ENCODE peak calls at places on chromosomes 6 and 20, in six cellular contexts. One of them, this sample, is unnamed.
A peak's percentile ranks its signal among the peaks of the same experiment; 100 is the strongest.

GRCh38 chr6:31058128-31058894 is 48.0 kb downstream of the MUC22 start:
- DNase-seq in mesendoderm: no peak
- DNase-seq in GM23248: peak; percentile 96
- DNase-seq in mesenchymal stem cell: peak; percentile 92
- DNase-seq in HCT116: peak; percentile 70
- DNase-seq in H9: no peak
- DNase-seq in this sample: peak; percentile 97

GRCh38 chr6:33082702-33083101 is 6.9 kb downstream of the HLA-DPB1 start:
- DNase-seq in mesendoderm: peak; percentile 78
- DNase-seq in GM23248: peak; percentile 67
- DNase-seq in mesenchymal stem cell: peak; percentile 8
- DNase-seq in HCT116: peak; percentile 24
- DNase-seq in H9: peak; percentile 72
- DNase-seq in this sample: no peak

GRCh38 chr6:166032366-166033171 is 135.1 kb downstream of the TBXT start:
- DNase-seq in mesendoderm: peak; percentile 85
- DNase-seq in GM23248: peak; percentile 90
- DNase-seq in mesenchymal stem cell: peak; percentile 97
- DNase-seq in HCT116: peak; percentile 47
- DNase-seq in H9: peak; percentile 76
- DNase-seq in this sample: peak; percentile 81

GRCh38 chr6:112308476-112308875 is 38.7 kb upstream of the RFPL4B start:
- DNase-seq in mesendoderm: no peak
- DNase-seq in GM23248: peak; percentile 7
- DNase-seq in mesenchymal stem cell: no peak
- DNase-seq in HCT116: no peak
- DNase-seq in H9: no peak
- DNase-seq in this sample: no peak

GRCh38 chr6:13358486-13358885 is 30.1 kb upstream of the TBC1D7 start:
- DNase-seq in mesendoderm: no peak
- DNase-seq in GM23248: no peak
- DNase-seq in mesenchymal stem cell: no peak
- DNase-seq in HCT116: no peak
- DNase-seq in H9: no peak
- DNase-seq in this sample: no peak

GRCh38 chr20:44247676-44248419 is 740 bp downstream of the GDAP1L1 start:
- DNase-seq in mesendoderm: peak; percentile 78
- DNase-seq in GM23248: peak; percentile 46
- DNase-seq in mesenchymal stem cell: peak; percentile 46
- DNase-seq in HCT116: no peak
- DNase-seq in H9: peak; percentile 86
- DNase-seq in this sample: peak; percentile 5

GRCh38 chr6:42300701-42301100 is 83.0 kb upstream of the MRPS10 start:
- DNase-seq in mesendoderm: no peak
- DNase-seq in GM23248: no peak
- DNase-seq in mesenchymal stem cell: no peak
- DNase-seq in HCT116: no peak
- DNase-seq in H9: no peak
- DNase-seq in this sample: no peak

GRCh38 chr6:83707829-83708545 is 914 bp downstream of the SNAP91 start:
- DNase-seq in mesendoderm: peak; percentile 37
- DNase-seq in GM23248: peak; percentile 33
- DNase-seq in mesenchymal stem cell: peak; percentile 1
- DNase-seq in HCT116: no peak
- DNase-seq in H9: peak; percentile 56
- DNase-seq in this sample: peak; percentile 5

GRCh38 chr6:105164418-105164817 is 15.4 kb downstream of the POPDC3 start:
- DNase-seq in mesendoderm: no peak
- DNase-seq in GM23248: peak; percentile 68
- DNase-seq in mesenchymal stem cell: peak; percentile 80
- DNase-seq in HCT116: no peak
- DNase-seq in H9: no peak
- DNase-seq in this sample: peak; percentile 27

GRCh38 chr6:63573140-63573898 is 1.0 kb downstream of the LOC128125822 start:
- DNase-seq in mesendoderm: peak; percentile 95
- DNase-seq in GM23248: peak; percentile 86
- DNase-seq in mesenchymal stem cell: peak; percentile 75
- DNase-seq in HCT116: peak; percentile 74
- DNase-seq in H9: peak; percentile 94
- DNase-seq in this sample: peak; percentile 64

GRCh38 chr6:72616406-72617015 is 5.4 kb upstream of the KCNQ5 start:
- DNase-seq in mesendoderm: peak; percentile 14
- DNase-seq in GM23248: peak; percentile 74
- DNase-seq in mesenchymal stem cell: peak; percentile 42
- DNase-seq in HCT116: no peak
- DNase-seq in H9: no peak
- DNase-seq in this sample: no peak

DNA sequence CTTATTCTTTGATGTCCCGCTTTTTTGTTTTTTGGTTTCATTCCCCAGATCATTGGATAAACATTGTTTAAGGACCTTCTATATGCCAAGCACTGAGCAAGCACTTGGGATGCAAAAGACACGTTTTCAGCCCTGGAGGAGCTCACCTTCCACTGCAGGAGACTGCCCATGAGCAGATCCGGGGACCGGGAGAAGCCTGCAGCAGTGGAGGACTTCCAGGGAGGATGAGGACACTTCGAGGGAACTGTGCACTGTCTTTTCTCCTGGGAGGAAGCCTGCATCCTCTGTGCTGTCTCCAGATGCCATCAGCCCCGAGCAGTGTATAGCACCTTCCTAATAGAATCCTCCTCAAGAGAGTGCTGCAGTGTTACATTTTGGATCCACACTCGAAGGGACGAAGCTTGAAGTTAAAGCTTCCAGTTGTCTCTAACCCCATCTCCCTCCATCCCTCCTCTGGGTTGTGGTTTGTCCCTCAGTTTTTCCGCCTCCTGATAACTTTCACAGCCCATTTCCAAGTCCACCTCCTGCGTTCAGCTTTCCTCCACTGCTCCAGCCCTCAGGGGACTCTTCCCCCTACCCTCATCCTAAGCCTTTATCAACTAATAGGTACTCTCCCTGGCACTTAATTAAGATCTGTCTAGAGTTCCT is 5.8 kb upstream of the KCNG1 start:
- DNase-seq in mesendoderm: peak; percentile 66
- DNase-seq in GM23248: no peak
- DNase-seq in mesenchymal stem cell: no peak
- DNase-seq in HCT116: no peak
- DNase-seq in H9: no peak
- DNase-seq in this sample: no peak
- H3K27me3 ChIP-seq in mesendoderm: no peaks in the 10 kb centered on the region
- H3K27me3 ChIP-seq in GM23248: peaks cover 7% of the 10 kb centered on the region
- H3K27me3 ChIP-seq in mesenchymal stem cell: peaks cover 79% of the 10 kb centered on the region
- H3K27me3 ChIP-seq in HCT116: peaks cover 41% of the 10 kb centered on the region
- H3K27me3 ChIP-seq in H9: peaks cover 12% of the 10 kb centered on the region
- H3K27me3 ChIP-seq in this sample: peaks cover 26% of the 10 kb centered on the region

GRCh38 chr20:37539956-37540455 is 12.3 kb upstream of the BLCAP start:
- DNase-seq in mesendoderm: no peak
- DNase-seq in GM23248: no peak
- DNase-seq in mesenchymal stem cell: no peak
- DNase-seq in HCT116: no peak
- DNase-seq in H9: no peak
- DNase-seq in this sample: no peak
- H3K9ac ChIP-seq in mesendoderm: no peak overlapping the region
- H3K9ac ChIP-seq in GM23248: no peak overlapping the region
- H3K9ac ChIP-seq in mesenchymal stem cell: no peak overlapping the region
- H3K9ac ChIP-seq in HCT116: no peak overlapping the region
- H3K9ac ChIP-seq in H9: no peak overlapping the region
- H3K9ac ChIP-seq in this sample: no peak overlapping the region

DNA sequence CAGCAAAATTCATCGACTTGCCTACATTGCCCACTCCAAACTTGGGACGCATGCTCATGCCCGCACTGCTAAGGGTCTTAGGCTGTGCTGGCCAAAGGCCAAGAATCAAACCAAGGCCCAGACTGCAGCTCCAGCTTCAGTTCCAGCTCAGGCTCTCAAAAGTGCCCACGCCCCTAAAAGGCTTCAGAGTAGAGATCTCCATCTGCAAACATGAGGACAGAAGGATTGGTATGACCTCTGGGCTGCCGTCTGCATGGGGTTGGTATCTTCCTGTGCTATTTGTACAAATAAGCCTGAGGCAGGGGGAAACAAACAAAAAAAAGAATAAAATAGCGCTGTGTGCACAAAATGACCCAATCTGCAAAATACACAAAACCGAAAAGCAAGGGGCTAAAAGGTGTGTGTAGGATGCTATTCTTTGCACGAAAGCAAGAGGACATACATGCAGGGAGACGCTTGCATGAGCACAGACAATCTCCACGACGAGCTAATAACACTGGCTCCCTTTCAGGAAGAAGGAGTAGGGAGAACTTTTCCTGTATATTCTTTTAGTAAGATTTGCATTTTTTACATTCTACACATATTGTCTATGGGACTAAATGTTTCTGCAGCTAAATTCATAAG is 33.2 kb downstream of the ATP9A start:
- DNase-seq in mesendoderm: no peak
- DNase-seq in GM23248: no peak
- DNase-seq in mesenchymal stem cell: no peak
- DNase-seq in HCT116: no peak
- DNase-seq in H9: no peak
- DNase-seq in this sample: no peak
- H3K4me2 ChIP-seq in mesendoderm: no peak overlapping the region
- H3K4me2 ChIP-seq in GM23248: no peak overlapping the region
- H3K4me2 ChIP-seq in mesenchymal stem cell: no peak overlapping the region
- H3K4me2 ChIP-seq in HCT116: no peak overlapping the region
- H3K4me2 ChIP-seq in H9: no peak overlapping the region
- H3K4me2 ChIP-seq in this sample: no peak overlapping the region

GRCh38 chr20:21110811-21111210 is 4.7 kb upstream of the LINC00237 start:
- DNase-seq in mesendoderm: no peak
- DNase-seq in GM23248: no peak
- DNase-seq in mesenchymal stem cell: no peak
- DNase-seq in HCT116: no peak
- DNase-seq in H9: no peak
- DNase-seq in this sample: no peak

GRCh38 chr20:21106171-21106694 is at the start of gene LINC00237:
- DNase-seq in mesendoderm: peak; percentile 31
- DNase-seq in GM23248: no peak
- DNase-seq in mesenchymal stem cell: no peak
- DNase-seq in HCT116: no peak
- DNase-seq in H9: peak; percentile 39
- DNase-seq in this sample: no peak

GRCh38 chr20:21111416-21111815 is 5.3 kb upstream of the LINC00237 start:
- DNase-seq in mesendoderm: no peak
- DNase-seq in GM23248: no peak
- DNase-seq in mesenchymal stem cell: no peak
- DNase-seq in HCT116: no peak
- DNase-seq in H9: no peak
- DNase-seq in this sample: no peak

GRCh38 chr20:21105429-21106170 is 558 bp downstream of the LINC00237 start:
- DNase-seq in mesendoderm: no peak
- DNase-seq in GM23248: no peak
- DNase-seq in mesenchymal stem cell: no peak
- DNase-seq in HCT116: no peak
- DNase-seq in H9: peak; percentile 52
- DNase-seq in this sample: no peak

DNA sequence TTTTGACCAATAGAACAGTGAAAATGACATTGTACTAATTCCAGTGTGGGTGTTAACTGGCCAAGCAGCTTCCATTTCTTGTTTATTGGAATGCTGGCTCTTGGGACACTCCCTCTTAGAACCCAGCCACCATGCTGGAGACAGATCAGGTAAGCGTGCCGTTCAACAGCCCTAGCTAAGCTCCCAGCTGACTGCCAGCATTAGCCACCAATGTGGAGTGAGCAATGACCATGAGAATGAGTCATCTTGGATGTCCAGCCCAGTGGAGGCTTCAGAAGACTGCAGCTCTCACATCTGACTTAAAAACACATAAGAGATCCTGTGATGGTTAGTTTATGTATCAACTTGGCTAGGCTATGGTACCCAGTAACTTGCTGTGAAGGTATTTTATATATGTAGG is 3.0 kb upstream of the LINC00237 start:
- DNase-seq in mesendoderm: no peak
- DNase-seq in GM23248: peak; percentile 40
- DNase-seq in mesenchymal stem cell: no peak
- DNase-seq in HCT116: no peak
- DNase-seq in H9: no peak
- DNase-seq in this sample: no peak
- H3K27me3 ChIP-seq in mesendoderm: peaks cover 28% of the 10 kb centered on the region
- H3K27me3 ChIP-seq in GM23248: peaks cover 41% of the 10 kb centered on the region
- H3K27me3 ChIP-seq in mesenchymal stem cell: peaks cover 60% of the 10 kb centered on the region
- H3K27me3 ChIP-seq in HCT116: no peaks in the 10 kb centered on the region
- H3K27me3 ChIP-seq in H9: peaks cover 24% of the 10 kb centered on the region
- H3K27me3 ChIP-seq in this sample: peaks cover 52% of the 10 kb centered on the region

GRCh38 chr20:23120936-23121765 is 35.0 kb upstream of the CD93 start:
- DNase-seq in mesendoderm: peak; percentile 81
- DNase-seq in GM23248: no peak
- DNase-seq in mesenchymal stem cell: no peak
- DNase-seq in HCT116: no peak
- DNase-seq in H9: no peak
- DNase-seq in this sample: no peak
- H3K9ac ChIP-seq in mesendoderm: no peak overlapping the region
- H3K9ac ChIP-seq in GM23248: no peak overlapping the region
- H3K9ac ChIP-seq in mesenchymal stem cell: no peak overlapping the region
- H3K9ac ChIP-seq in HCT116: no peak overlapping the region
- H3K9ac ChIP-seq in H9: no peak overlapping the region
- H3K9ac ChIP-seq in this sample: no peak overlapping the region

GRCh38 chr6:53543341-53544010 is 1.4 kb downstream of the GCLC start:
- DNase-seq in mesendoderm: peak; percentile 26
- DNase-seq in GM23248: peak; percentile 28
- DNase-seq in mesenchymal stem cell: peak; percentile 53
- DNase-seq in HCT116: no peak
- DNase-seq in H9: no peak
- DNase-seq in this sample: peak; percentile 27

GRCh38 chr6:53544500-53545308 is at the start of gene GCLC:
- DNase-seq in mesendoderm: peak; percentile 98
- DNase-seq in GM23248: peak; percentile 97
- DNase-seq in mesenchymal stem cell: peak; percentile 97
- DNase-seq in HCT116: peak; percentile 93
- DNase-seq in H9: peak; percentile 95
- DNase-seq in this sample: peak; percentile 93

GRCh38 chr6:53544050-53544499 is 826 bp downstream of the GCLC start:
- DNase-seq in mesendoderm: no peak
- DNase-seq in GM23248: peak; percentile 49
- DNase-seq in mesenchymal stem cell: peak; percentile 45
- DNase-seq in HCT116: no peak
- DNase-seq in H9: no peak
- DNase-seq in this sample: peak; percentile 18

GRCh38 chr6:53539561-53539960 is 5.3 kb downstream of the GCLC start:
- DNase-seq in mesendoderm: no peak
- DNase-seq in GM23248: no peak
- DNase-seq in mesenchymal stem cell: no peak
- DNase-seq in HCT116: no peak
- DNase-seq in H9: no peak
- DNase-seq in this sample: no peak

GRCh38 chr6:53541900-53542299 is 3.0 kb downstream of the GCLC start:
- DNase-seq in mesendoderm: no peak
- DNase-seq in GM23248: no peak
- DNase-seq in mesenchymal stem cell: no peak
- DNase-seq in HCT116: no peak
- DNase-seq in H9: no peak
- DNase-seq in this sample: no peak
- H3K4me2 ChIP-seq in mesendoderm: peak overlapping the region; percentile 16
- H3K4me2 ChIP-seq in GM23248: no peak overlapping the region
- H3K4me2 ChIP-seq in mesenchymal stem cell: no peak overlapping the region
- H3K4me2 ChIP-seq in HCT116: no peak overlapping the region
- H3K4me2 ChIP-seq in H9: no peak overlapping the region
- H3K4me2 ChIP-seq in this sample: no peak overlapping the region

This sample was measured in astrocyte.